ENCODE peak calls at places on chromosomes 7 and 10, in eight cellular contexts. F is GM23338, Y is transverse colon, B is lower lobe of right lung, P is breast epithelium, Z is right lobe of liver, M is GM10248, X is progenitor cell of endocrine pancreas. W is an unnamed sample.

GRCh38 chr7:50393547-50394252 is 56.5 kb downstream of the FIGNL1 start:
- DNase-seq in P (no peak), Y (peak), Z (no peak), F (no peak), M (no peak), B (no peak), X (no peak), W (no peak)

GRCh38 chr7:85866540-85866939 is 679.7 kb upstream of the SEMA3D start:
- DNase-seq in B (no peak), Z (no peak), M (no peak), X (no peak), P (no peak), F (no peak), Y (no peak), W (no peak)

GRCh38 chr10:31142026-31142425 is 110.4 kb upstream of the ZNF438 start:
- DNase-seq in B (no peak), Y (no peak), Z (no peak), M (no peak), F (no peak), X (no peak), P (no peak), W (no peak)

GRCh38 chr10:13003004-13003403 is 1.5 kb upstream of the CCDC3 start:
- DNase-seq in F (no peak), Z (no peak), X (no peak), P (no peak), Y (no peak), B (no peak), M (no peak), W (no peak)

GRCh38 chr10:44830022-44830421 is 81.1 kb upstream of the TMEM72 start:
- DNase-seq in Z (no peak), F (no peak), X (no peak), M (no peak), P (no peak), Y (no peak), B (no peak), W (no peak)

GRCh38 chr10:47164126-47164799 is 135.7 kb upstream of the GDF10 start:
- DNase-seq in M (no peak), B (no peak), P (no peak), Z (no peak), X (no peak), Y (no peak), F (no peak), W (no peak)

GRCh38 chr7:102728-103127 is 89.6 kb upstream of the FAM20C start:
- DNase-seq in B (no peak), Z (no peak), F (no peak), X (no peak), M (no peak), Y (no peak), P (no peak), W (no peak)

GRCh38 chr7:152759655-152760383 is at the start of gene ACTR3B:
- DNase-seq in P (peak), B (peak), M (peak), Y (peak), X (peak), Z (peak), F (peak), W (peak)

GRCh38 chr7:134873253-134873652 is 93.8 kb downstream of the CALD1 start:
- DNase-seq in M (no peak), F (no peak), P (no peak), Z (no peak), X (no peak), B (no peak), Y (no peak), W (no peak)

GRCh38 chr7:133846203-133846945 is 280.8 kb upstream of the LRGUK start:
- DNase-seq in F (no peak), X (no peak), P (no peak), Y (no peak), B (no peak), Z (no peak), M (no peak), W (no peak)

GRCh38 chr10:130935051-130935450 is 376.5 kb downstream of the TCERG1L start:
- DNase-seq in M (no peak), Z (no peak), B (no peak), Y (no peak), X (no peak), P (no peak), F (peak), W (no peak)

GRCh38 chr10:106401161-106401560 is 763.3 kb downstream of the SORCS1 start:
- DNase-seq in M (no peak), X (no peak), B (no peak), F (peak), Y (no peak), Z (no peak), P (no peak), W (no peak)

DNA sequence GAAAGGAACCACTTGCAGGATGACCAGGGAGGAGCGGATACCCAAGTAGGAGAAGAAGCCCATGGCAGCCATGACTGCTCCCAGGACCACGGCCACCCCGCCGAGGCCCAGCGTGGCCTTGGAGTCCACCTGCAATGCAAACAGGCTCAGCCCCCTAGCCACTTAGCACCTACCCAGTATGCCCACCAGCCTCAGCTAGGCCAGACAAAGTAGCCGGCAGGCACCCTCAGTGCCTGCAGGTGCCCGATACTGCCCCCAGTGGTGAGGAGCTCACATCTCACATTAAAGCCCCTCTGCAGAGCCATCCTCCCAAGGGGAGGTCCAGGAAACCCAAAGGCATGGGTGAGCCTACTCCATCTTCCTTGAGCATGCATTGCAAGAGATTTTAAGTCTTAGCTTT is 6.6 kb downstream of the NPC1L1 start:
- DNase-seq in F (peak), Y (peak), M (peak), Z (no peak), X (peak), P (no peak), B (no peak), W (no peak)
- TF ChIP-seq CTCF in F (peak), Y (peak), M (peak), Z (peak), X (peak), P (peak), B (peak), W (peak)

GRCh38 chr7:93194368-93194767 is 31.9 kb downstream of the HEPACAM2 start:
- DNase-seq in P (no peak), Z (no peak), F (no peak), Y (no peak), M (no peak), X (no peak), B (no peak), W (no peak)
- TF ChIP-seq CTCF in P (no peak), Z (no peak), F (no peak), Y (no peak), M (no peak), X (no peak), B (no peak), W (no peak)

GRCh38 chr7:46930336-46930735 is 651.6 kb downstream of the TNS3 start:
- DNase-seq in B (no peak), X (no peak), M (no peak), Z (no peak), P (no peak), F (no peak), Y (no peak), W (no peak)

GRCh38 chr7:46932266-46932655 is 649.6 kb downstream of the TNS3 start:
- DNase-seq in M (no peak), X (no peak), B (no peak), F (no peak), P (no peak), Y (no peak), Z (no peak), W (no peak)

GRCh38 chr7:46933596-46933995 is 648.3 kb downstream of the TNS3 start:
- DNase-seq in X (no peak), Y (no peak), M (no peak), B (no peak), Z (no peak), F (no peak), P (no peak), W (no peak)

GRCh38 chr7:46934198-46934825 is 647.6 kb downstream of the TNS3 start:
- DNase-seq in B (no peak), Z (no peak), Y (no peak), P (no peak), X (no peak), M (no peak), F (no peak), W (no peak)

GRCh38 chr7:46932656-46933424 is 649.1 kb downstream of the TNS3 start:
- DNase-seq in Y (no peak), X (no peak), F (peak), M (no peak), Z (peak), B (no peak), P (peak), W (no peak)
- TF ChIP-seq CTCF in Y (no peak), X (no peak), F (peak), M (no peak), Z (no peak), B (no peak), P (no peak), W (peak)

DNA sequence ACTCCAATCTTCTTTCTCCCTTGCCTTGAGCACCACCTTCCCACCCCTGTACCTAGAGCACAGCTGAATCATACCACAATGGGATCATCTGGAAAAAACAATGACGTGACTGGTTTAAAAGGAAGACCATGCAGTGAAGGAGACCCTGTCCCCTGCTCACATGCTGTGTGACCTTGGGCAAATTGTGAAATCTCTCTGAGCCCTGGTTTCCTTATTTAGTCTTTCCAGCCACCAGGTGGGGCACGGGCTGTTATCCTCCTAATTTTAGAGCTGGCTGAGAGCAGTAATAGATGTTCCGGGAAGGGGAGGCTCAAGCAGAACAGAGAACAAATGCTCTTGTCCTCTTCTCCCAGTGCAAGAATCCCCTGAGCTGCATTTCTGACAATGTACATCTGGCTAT is 198.3 kb downstream of the RPS24 start:
- DNase-seq in X (no peak), M (no peak), B (no peak), Z (no peak), Y (no peak), F (peak), P (no peak), W (no peak)
- TF ChIP-seq CTCF in X (peak), M (no peak), B (no peak), Z (peak), Y (no peak), F (peak), P (no peak), W (peak)

DNA sequence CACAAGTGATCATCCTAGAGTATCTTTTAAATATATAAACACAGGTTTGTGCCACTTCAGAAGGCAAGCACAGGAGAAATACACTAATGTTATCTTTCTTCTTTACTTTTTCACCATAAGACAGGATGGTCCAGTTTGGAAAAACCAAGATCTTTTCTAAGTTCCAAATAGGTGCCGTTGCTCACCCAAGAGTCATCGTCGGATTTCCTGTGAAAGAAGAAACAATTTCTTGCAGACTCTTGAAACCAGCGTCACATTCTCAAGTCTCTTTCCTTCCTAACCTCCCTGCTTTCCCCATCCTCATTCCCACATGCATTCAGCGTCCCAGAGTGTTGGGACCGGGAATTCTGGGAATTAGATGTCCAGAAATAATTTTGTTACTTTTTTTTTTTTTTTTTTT is 42.8 kb upstream of the GSDME start:
- DNase-seq in Y (no peak), M (no peak), F (no peak), Z (no peak), P (no peak), B (no peak), X (no peak), W (no peak)
- TF ChIP-seq CTCF in Y (no peak), M (no peak), F (no peak), Z (no peak), P (no peak), B (no peak), X (no peak), W (no peak)

GRCh38 chr10:16361086-16361485 is 75.7 kb upstream of the PTER start:
- DNase-seq in Y (no peak), F (no peak), Z (no peak), X (no peak), B (no peak), M (no peak), P (no peak), W (no peak)
- TF ChIP-seq CTCF in Y (no peak), F (no peak), Z (no peak), X (no peak), B (no peak), M (no peak), P (no peak), W (no peak)

GRCh38 chr10:69866688-69867461 is 65.2 kb downstream of the COL13A1 start:
- DNase-seq in F (peak), Z (no peak), Y (peak), X (no peak), B (no peak), M (no peak), P (peak), W (no peak)
- TF ChIP-seq CTCF in F (peak), Z (no peak), Y (no peak), X (no peak), B (no peak), M (no peak), P (no peak), W (no peak)

W was measured in esophagus squamous epithelium.